ENCODE peak calls at places on chromosomes 12 and 14, in five cellular contexts. C is astrocyte, F is heart left ventricle, L is fibroblast of lung, Z is tibial nerve. U is an unnamed sample. For H3K9me3 and H3K4me1, the result is how much of the 10 kb centered on the place peaks cover.

GRCh38 chr12:20985399-20985798 is 145.6 kb upstream of the SLCO1B1 start:
- DNase-seq in C (no peak), Z (no peak), F (no peak), L (no peak), U (no peak)

GRCh38 chr12:93880853-93881522 is 203.8 kb downstream of the CRADD start:
- DNase-seq in F (no peak), C (no peak), L (no peak), Z (no peak), U (no peak)

GRCh38 chr12:57889541-57889989 is 43.0 kb upstream of the CTDSP2 start:
- DNase-seq in Z (peak), C (peak), F (peak), L (peak), U (peak)

GRCh38 chr14:70086685-70087379 is 101.9 kb downstream of the SLC8A3 start:
- DNase-seq in L (peak), F (no peak), Z (no peak), C (peak), U (no peak)

GRCh38 chr12:105053116-105053572 is 31.1 kb downstream of the ALDH1L2 start:
- DNase-seq in L (peak), F (peak), Z (peak), C (peak), U (peak)

GRCh38 chr12:29039013-29039412 is 110.1 kb upstream of the FAR2 start:
- DNase-seq in Z (no peak), F (no peak), C (peak), L (peak), U (no peak)

GRCh38 chr14:22994762-22995275 is 12.5 kb upstream of the AJUBA start:
- DNase-seq in F (no peak), L (peak), C (no peak), Z (no peak), U (no peak)

GRCh38 chr14:71050227-71050823 is 143.1 kb downstream of the PCNX1 start:
- DNase-seq in Z (no peak), C (no peak), L (peak), F (no peak), U (no peak)

GRCh38 chr12:121719926-121720414 is 7.4 kb downstream of the TMEM120B start:
- DNase-seq in F (no peak), L (peak), Z (no peak), C (peak), U (no peak)

GRCh38 chr12:6224550-6224949 is 24.4 kb downstream of the CD9 start:
- DNase-seq in F (no peak), Z (no peak), L (peak), C (peak), U (no peak)

GRCh38 chr12:1878214-1878613 is 40.2 kb downstream of the CACNA2D4 start:
- DNase-seq in Z (no peak), L (no peak), F (no peak), C (no peak), U (no peak)

GRCh38 chr12:96743606-96744005 is 163.5 kb upstream of the NEDD1 start:
- DNase-seq in L (peak), F (no peak), Z (no peak), C (peak), U (no peak)

GRCh38 chr12:121861549-121862254 is 3.0 kb upstream of the HPD start:
- DNase-seq in C (peak), Z (no peak), F (no peak), L (peak), U (no peak)

GRCh38 chr12:131091413-131091975 is 137.8 kb downstream of the ADGRD1 start:
- DNase-seq in C (no peak), L (no peak), Z (peak), F (no peak), U (no peak)

GRCh38 chr12:67833602-67834001 is 155.6 kb upstream of the IFNG-AS1 start:
- DNase-seq in F (no peak), C (no peak), L (no peak), Z (no peak), U (no peak)

GRCh38 chr12:96195845-96196451 is 1.8 kb downstream of the ELK3 start:
- DNase-seq in Z (no peak), L (peak), C (peak), F (no peak), U (no peak)

GRCh38 chr12:121356657-121357056 is 4.4 kb upstream of the ANAPC5 start:
- DNase-seq in Z (no peak), L (no peak), C (no peak), F (no peak), U (no peak)

GRCh38 chr12:115204957-115205754 is 521.2 kb upstream of the TBX3 start:
- DNase-seq in Z (no peak), F (no peak), L (peak), C (peak), U (no peak)

GRCh38 chr14:71890541-71890940 is 41.7 kb upstream of the RGS6 start:
- DNase-seq in C (no peak), L (no peak), F (no peak), Z (no peak), U (no peak)

GRCh38 chr12:54560374-54560858 is 11.0 kb downstream of the PDE1B start:
- DNase-seq in Z (peak), L (peak), F (peak), C (peak), U (peak)

GRCh38 chr14:93116676-93117200 is 1.0 kb upstream of the ITPK1 start:
- DNase-seq in Z (no peak), L (no peak), C (no peak), F (no peak), U (no peak)

GRCh38 chr12:116210131-116210530 is 67.4 kb downstream of the MED13L start:
- DNase-seq in C (peak), F (no peak), L (peak), Z (no peak), U (no peak)

GRCh38 chr14:101561145-101561896 is at the start of gene DIO3:
- DNase-seq in C (peak), Z (peak), F (no peak), L (peak), U (no peak)

GRCh38 chr12:34345801-34346200 is 323.5 kb downstream of the ALG10 start:
- DNase-seq in F (no peak), C (no peak), Z (no peak), L (no peak), U (no peak)

GRCh38 chr12:34347367-34347766 is 325.1 kb downstream of the ALG10 start:
- DNase-seq in L (no peak), C (no peak), F (no peak), Z (no peak), U (no peak)

GRCh38 chr12:34344851-34345522 is 322.7 kb downstream of the ALG10 start:
- DNase-seq in L (no peak), Z (no peak), C (no peak), F (no peak), U (no peak)

GRCh38 chr12:34348064-34348463 is 325.8 kb downstream of the ALG10 start:
- DNase-seq in Z (no peak), C (no peak), F (no peak), L (no peak), U (no peak)

GRCh38 chr12:34346372-34347034 is 324.2 kb downstream of the ALG10 start:
- DNase-seq in C (no peak), Z (no peak), F (no peak), L (no peak), U (no peak)
- H3K9me3 ChIP-seq in C (under half), Z (under half), F (under half), L (under half), U (under half)

DNA sequence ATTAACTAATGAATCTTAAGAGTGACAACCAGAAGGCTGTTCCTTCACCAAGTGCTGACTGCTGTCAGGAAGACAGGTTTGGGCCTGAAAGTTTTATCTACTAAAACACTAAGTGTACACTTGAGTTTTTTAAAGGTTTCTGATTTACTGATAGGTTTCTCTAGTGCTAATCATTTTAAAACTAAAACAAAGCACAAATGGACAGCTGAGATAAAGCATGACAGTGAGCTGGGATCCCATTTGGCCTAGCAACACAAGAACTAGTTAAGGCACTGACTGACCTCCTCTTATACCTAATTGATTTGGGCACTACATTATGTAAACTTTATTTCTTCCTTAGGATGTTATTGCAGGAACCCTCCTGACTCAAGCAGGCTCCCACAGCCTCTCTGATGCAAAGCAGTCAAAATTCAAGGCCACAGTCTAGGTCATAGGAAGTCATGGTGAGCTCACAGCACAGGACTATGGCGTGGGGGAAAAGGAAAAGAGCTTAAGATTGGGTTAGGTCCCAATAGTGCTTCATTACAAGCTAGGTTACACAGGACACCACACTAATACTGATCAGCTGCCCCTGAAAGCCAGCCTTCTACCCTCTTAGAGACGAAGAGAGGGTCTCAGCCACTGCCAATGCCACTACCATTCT is 3.5 kb downstream of the STXBP6 start:
- DNase-seq in L (no peak), C (no peak), F (no peak), Z (no peak), U (no peak)
- H3K4me1 ChIP-seq in L (under half), C (under half), F (under half), Z (under half), U (under half)

DNA sequence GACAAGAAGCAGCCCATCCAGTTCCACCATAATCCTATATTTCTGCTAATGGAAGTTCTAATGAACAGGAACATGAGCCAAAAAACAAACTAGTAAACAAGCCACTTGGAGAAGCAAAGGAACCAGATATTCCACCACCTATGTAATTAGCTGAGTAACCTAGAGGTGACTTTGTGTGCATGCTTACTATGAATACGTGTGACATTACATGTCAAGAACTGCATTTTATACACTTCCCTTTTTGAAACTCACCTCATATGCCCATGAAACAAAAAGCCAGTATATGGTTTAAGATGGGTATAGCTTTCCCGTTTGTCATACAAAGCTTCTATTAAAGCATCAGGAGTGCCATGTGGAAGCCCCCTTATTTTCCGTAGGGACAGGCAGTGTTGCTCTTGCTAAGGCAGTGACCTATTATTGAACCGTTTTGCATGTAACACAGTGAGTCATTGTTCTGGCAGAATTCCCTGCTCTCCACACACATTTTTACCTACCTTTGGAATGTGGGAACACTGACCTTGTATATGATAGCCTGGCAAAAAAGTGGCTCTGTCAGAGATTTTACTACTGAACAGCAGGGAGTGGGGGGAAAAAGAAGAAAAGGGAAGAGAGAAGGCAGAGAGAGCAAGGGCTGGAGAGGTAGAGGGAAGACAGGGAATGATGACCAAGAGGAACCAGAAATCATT is 34.8 kb upstream of the FRMD6 start:
- DNase-seq in F (no peak), C (peak), L (peak), Z (no peak), U (peak)
- H3K27ac ChIP-seq in F (no peak), C (peak), L (peak), Z (no peak), U (no peak)

GRCh38 chr12:112546339-112546738 is 127.6 kb downstream of the PTPN11 start:
- DNase-seq in Z (no peak), L (no peak), F (no peak), C (no peak), U (no peak)
- H3K9me3 ChIP-seq in Z (under half), L (under half), F (under half), C (under half), U (under half)

GRCh38 chr12:65504417-65504816 is 225.9 kb downstream of the MSRB3 start:
- DNase-seq in C (no peak), L (no peak), Z (no peak), F (no peak), U (no peak)
- H3K4me1 ChIP-seq in C (under half), L (under half), Z (under half), F (under half), U (under half)

GRCh38 chr12:124001343-124001742 is 28.3 kb downstream of the ZNF664 start:
- DNase-seq in L (no peak), Z (no peak), C (no peak), F (no peak), U (no peak)
- H3K27ac ChIP-seq in L (no peak), Z (no peak), C (no peak), F (no peak), U (no peak)

DNA sequence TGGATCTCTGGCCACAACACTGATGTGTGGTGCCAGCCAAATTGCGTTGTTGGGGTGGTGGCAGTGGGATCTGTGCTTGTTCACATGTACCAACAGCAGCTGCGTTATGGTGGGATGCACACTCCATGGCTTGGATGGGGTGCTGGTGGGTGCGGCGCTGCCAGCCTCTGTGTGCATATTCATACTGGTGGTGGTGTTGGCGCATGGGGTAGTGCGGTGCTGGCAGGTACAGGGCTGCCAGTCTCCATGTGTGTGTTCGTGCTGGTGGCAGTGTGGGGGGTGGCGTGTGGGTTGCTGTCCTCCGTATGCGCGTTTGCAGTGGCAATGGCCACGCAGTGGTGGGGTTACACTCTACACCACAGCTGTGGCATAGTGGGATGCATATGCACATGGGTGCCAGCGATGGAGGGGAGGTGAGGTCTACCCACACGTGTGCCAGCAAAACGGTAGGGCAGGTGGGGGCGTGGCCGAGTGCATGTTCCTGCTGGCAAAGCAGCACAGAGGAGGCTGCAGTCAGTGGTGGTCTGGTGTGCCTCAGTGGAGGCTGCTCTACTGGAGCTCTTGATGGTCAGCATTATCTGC is 26.5 kb downstream of the RAD51B start:
- DNase-seq in L (no peak), C (no peak), Z (no peak), F (peak), U (no peak)
- H3K9me3 ChIP-seq in L (under half), C (under half), Z (under half), F (under half), U (under half)

U was measured in heart right ventricle.